ENCODE peak calls at places on chromosomes 2 and 18, in eight cellular contexts. G, D, O, L, M, E, V and H are unnamed samples.

GRCh38 chr2:41337956-41338355 is 709.9 kb upstream of the PKDCC start:
- DNase-seq in E (no peak), G (no peak), L (no peak), D (no peak), V (no peak), M (no peak), O (no peak), H (no peak)

GRCh38 chr18:47263197-47263827 is 11.9 kb upstream of the SKOR2 start:
- DNase-seq in L (no peak), V (no peak), M (no peak), E (no peak), G (no peak), D (no peak), O (peak; percentile 79), H (no peak)

GRCh38 chr2:172038604-172039003 is 38.9 kb downstream of the METAP1D start:
- DNase-seq in E (no peak), M (no peak), L (no peak), O (no peak), D (no peak), G (no peak), V (no peak), H (no peak)

GRCh38 chr2:215796160-215796559 is 217.2 kb downstream of the MREG start:
- DNase-seq in D (no peak), E (no peak), G (no peak), V (no peak), O (no peak), L (no peak), M (no peak), H (no peak)

GRCh38 chr2:225233234-225233633 is 166.3 kb upstream of the NYAP2 start:
- DNase-seq in E (no peak), V (no peak), L (no peak), M (no peak), O (no peak), G (no peak), D (no peak), H (no peak)

GRCh38 chr2:222688912-222689311 is 17.5 kb downstream of the MOGAT1 start:
- DNase-seq in M (no peak), G (no peak), O (no peak), V (no peak), L (no peak), E (no peak), D (no peak), H (no peak)

GRCh38 chr2:9799011-9799596 is 44.2 kb upstream of the TAF1B start:
- DNase-seq in V (peak; percentile 76), M (no peak), E (no peak), O (no peak), D (no peak), L (no peak), G (no peak), H (no peak)

GRCh38 chr2:163887182-163887581 is 151.4 kb upstream of the FIGN start:
- DNase-seq in L (no peak), E (no peak), D (no peak), O (no peak), V (no peak), G (no peak), M (no peak), H (no peak)

GRCh38 chr2:186889291-186889886 is 40.4 kb upstream of the ZSWIM2 start:
- DNase-seq in D (no peak), L (no peak), G (no peak), V (no peak), O (no peak), E (no peak), M (no peak), H (no peak)

GRCh38 chr2:149832256-149832655 is 244.7 kb upstream of the MMADHC start:
- DNase-seq in M (no peak), O (no peak), E (no peak), G (no peak), D (no peak), L (no peak), V (no peak), H (no peak)

GRCh38 chr2:207499114-207499513 is 30.6 kb upstream of the CREB1 start:
- DNase-seq in M (no peak), L (no peak), V (no peak), D (no peak), O (no peak), G (no peak), E (no peak), H (no peak)

GRCh38 chr2:67625671-67626070 is 228.5 kb downstream of the ETAA1 start:
- DNase-seq in G (no peak), O (no peak), V (no peak), E (no peak), M (no peak), D (no peak), L (no peak), H (no peak)

GRCh38 chr2:229714080-229714735 is at the start of gene DNER:
- DNase-seq in V (peak; percentile 85), D (peak; percentile 26), O (peak; percentile 85), E (peak; percentile 82), M (peak; percentile 91), G (peak; percentile 85), L (peak; percentile 59), H (no peak)

GRCh38 chr2:205377324-205377723 is 305.0 kb upstream of the NRP2 start:
- DNase-seq in D (no peak), M (no peak), G (no peak), E (no peak), O (no peak), L (no peak), V (no peak), H (no peak)

GRCh38 chr18:9094307-9095226 is 7.9 kb upstream of the NDUFV2 start:
- DNase-seq in E (no peak), D (no peak), M (no peak), O (no peak), G (peak; percentile 24), V (peak; percentile 85), L (peak; percentile 52), H (peak; percentile 14)

GRCh38 chr2:219507555-219508443 is 6.5 kb upstream of the ASIC4 start:
- DNase-seq in M (no peak), V (no peak), E (no peak), O (no peak), D (no peak), L (no peak), G (no peak), H (no peak)

GRCh38 chr2:241011296-241011600 is 12.8 kb downstream of the SNED1 start:
- DNase-seq in L (no peak), G (no peak), O (peak; percentile 40), M (no peak), V (no peak), E (no peak), D (no peak), H (peak; percentile 66)

GRCh38 chr2:44016282-44016681 is 20.5 kb upstream of the LRPPRC start:
- DNase-seq in O (peak; percentile 73), M (no peak), V (peak; percentile 84), L (peak; percentile 58), G (peak; percentile 33), D (peak; percentile 33), E (no peak), H (no peak)

GRCh38 chr2:148554459-148555247 is 89.9 kb upstream of the EPC2 start:
- DNase-seq in V (no peak), G (no peak), L (no peak), O (no peak), E (no peak), D (no peak), M (no peak), H (no peak)

GRCh38 chr2:191713837-191714236 is 35.9 kb downstream of the NABP1 start:
- DNase-seq in V (no peak), L (no peak), E (no peak), D (no peak), G (no peak), M (no peak), O (no peak), H (no peak)

GRCh38 chr2:197088694-197089093 is 162.2 kb upstream of the PGAP1 start:
- DNase-seq in O (no peak), L (no peak), G (no peak), E (no peak), D (no peak), V (no peak), M (no peak), H (no peak)

GRCh38 chr2:88493481-88493880 is 41.0 kb upstream of the FOXI3 start:
- DNase-seq in V (no peak), L (no peak), E (no peak), G (no peak), M (no peak), D (no peak), O (no peak), H (no peak)

GRCh38 chr18:23424616-23425015 is 28.5 kb upstream of the RIOK3 start:
- DNase-seq in V (no peak), E (no peak), G (no peak), D (no peak), L (no peak), M (no peak), O (no peak), H (no peak)

GRCh38 chr2:122056853-122057252 is 301.4 kb downstream of the TSN start:
- DNase-seq in M (no peak), E (no peak), V (no peak), O (no peak), D (no peak), G (no peak), L (no peak), H (no peak)

GRCh38 chr2:85933753-85934594 is 45.2 kb upstream of the ST3GAL5 start:
- DNase-seq in O (no peak), M (no peak), G (no peak), V (no peak), L (no peak), D (no peak), E (no peak), H (no peak)